ENCODE peak calls at places on chromosomes 11 and 22, in four cellular contexts. A, R, Q and Y are unnamed samples.

GRCh38 chr11:121416909-121417567 is 35.1 kb upstream of the SORL1 start:
- DNase-seq in A (peak; percentile 61), R (peak; percentile 49), Q (peak; percentile 81), Y (peak; percentile 94)

GRCh38 chr11:65500262-65501004 is 1.6 kb downstream of the MALAT1 start:
- DNase-seq in A (peak; percentile 43), R (no peak), Q (peak; percentile 65), Y (peak; percentile 78)

GRCh38 chr22:19497245-19497644 is 17.5 kb downstream of the CDC45 start:
- DNase-seq in A (no peak), R (no peak), Q (peak; percentile 32), Y (peak; percentile 64)

GRCh38 chr11:18723991-18724390 is 2.0 kb downstream of the IGSF22 start:
- DNase-seq in A (no peak), R (no peak), Q (no peak), Y (no peak)

GRCh38 chr11:82174610-82175009 is 559.1 kb downstream of the FAM181B start:
- DNase-seq in A (no peak), R (no peak), Q (no peak), Y (no peak)

GRCh38 chr22:25900880-25901279 is 158.9 kb downstream of the MYO18B start:
- DNase-seq in A (no peak), R (no peak), Q (no peak), Y (no peak)

GRCh38 chr22:41341990-41342389 is 39.8 kb upstream of the TEF start:
- DNase-seq in A (no peak), R (no peak), Q (no peak), Y (no peak)

GRCh38 chr22:30371981-30372380 is 15.2 kb downstream of the CCDC157 start:
- DNase-seq in A (no peak), R (no peak), Q (no peak), Y (no peak)

GRCh38 chr11:29029452-29029851 is 921.3 kb downstream of the METTL15 start:
- DNase-seq in A (no peak), R (no peak), Q (peak; percentile 14), Y (no peak)

GRCh38 chr11:1931326-1931725 is 11.8 kb downstream of the TNNT3 start:
- DNase-seq in A (no peak), R (no peak), Q (peak; percentile 44), Y (peak; percentile 70)

GRCh38 chr11:72239849-72240460 is 4.0 kb downstream of the PHOX2A start:
- DNase-seq in A (no peak), R (no peak), Q (peak; percentile 73), Y (peak; percentile 46)

GRCh38 chr11:113615098-113615497 is 91.0 kb downstream of the TMPRSS5 start:
- DNase-seq in A (no peak), R (no peak), Q (no peak), Y (no peak)

GRCh38 chr11:125401235-125401634 is 94.8 kb downstream of the FEZ1 start:
- DNase-seq in A (no peak), R (no peak), Q (no peak), Y (no peak)

GRCh38 chr11:71418643-71419042 is 29.6 kb downstream of the DHCR7 start:
- DNase-seq in A (no peak), R (peak; percentile 38), Q (no peak), Y (no peak)

GRCh38 chr22:30906411-30906810 is 62.2 kb downstream of the MORC2 start:
- DNase-seq in A (no peak), R (no peak), Q (no peak), Y (no peak)

GRCh38 chr11:117807482-117808272 is 10.7 kb upstream of the DSCAML1 start:
- DNase-seq in A (peak; percentile 62), R (peak; percentile 94), Q (peak; percentile 86), Y (peak; percentile 78)

GRCh38 chr22:24170189-24170588 is 11.1 kb upstream of the SUSD2 start:
- DNase-seq in A (no peak), R (no peak), Q (no peak), Y (no peak)

GRCh38 chr11:12489246-12489772 is 111.9 kb downstream of the PARVA start:
- DNase-seq in A (no peak), R (no peak), Q (no peak), Y (no peak)

GRCh38 chr11:44814881-44815592 is 88.3 kb downstream of the TSPAN18 start:
- DNase-seq in A (no peak), R (no peak), Q (peak; percentile 76), Y (peak; percentile 57)

GRCh38 chr11:62340269-62340901 is 3.1 kb downstream of the ASRGL1 start:
- DNase-seq in A (peak; percentile 39), R (peak; percentile 47), Q (peak; percentile 75), Y (peak; percentile 55)

GRCh38 chr11:72364754-72365153 is 69.6 kb downstream of the CLPB start:
- DNase-seq in A (no peak), R (no peak), Q (no peak), Y (no peak)

GRCh38 chr11:132111341-132111740 is 740.9 kb downstream of the NTM start:
- DNase-seq in A (no peak), R (no peak), Q (peak; percentile 72), Y (peak; percentile 46)

GRCh38 chr22:31829505-31829904 is 75.7 kb downstream of the DEPDC5 start:
- DNase-seq in A (no peak), R (no peak), Q (peak; percentile 71), Y (peak; percentile 90)

GRCh38 chr11:45092901-45093760 is 53.3 kb upstream of the PRDM11 start:
- DNase-seq in A (no peak), R (no peak), Q (no peak), Y (peak; percentile 66)

GRCh38 chr11:75223954-75224643 is 16.5 kb upstream of the TPBGL start:
- DNase-seq in A (no peak), R (no peak), Q (no peak), Y (no peak)

GRCh38 chr22:46587492-46588278 is 32.5 kb upstream of the GRAMD4 start:
- DNase-seq in A (no peak), R (peak; percentile 87), Q (no peak), Y (no peak)

DNA sequence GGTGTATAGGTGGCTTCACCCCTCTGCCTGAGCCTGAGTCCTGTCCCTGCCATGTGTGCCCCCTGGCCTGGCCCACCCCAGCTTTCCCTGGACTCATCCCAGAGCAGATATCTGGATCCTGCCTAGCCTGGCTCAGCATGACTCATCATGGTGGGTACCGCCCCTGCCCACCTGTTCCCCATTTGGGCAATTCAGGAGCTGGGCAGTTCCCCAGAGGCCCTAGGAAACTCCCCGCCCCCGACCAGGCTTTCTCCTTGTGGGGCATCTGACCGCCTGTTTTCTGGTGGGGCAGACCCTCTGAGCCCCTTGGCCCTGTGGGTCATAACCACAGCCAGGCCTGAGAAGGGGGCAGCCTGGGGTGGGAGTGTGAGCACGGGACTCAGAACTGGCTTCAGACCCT is 4.4 kb downstream of the TSPO start:
- DNase-seq in A (no peak), R (no peak), Q (peak; percentile 22), Y (no peak)
- H3K4me3 ChIP-seq in A (no peak overlapping the region), R (no peak overlapping the region), Q (no peak overlapping the region), Y (no peak overlapping the region)

DNA sequence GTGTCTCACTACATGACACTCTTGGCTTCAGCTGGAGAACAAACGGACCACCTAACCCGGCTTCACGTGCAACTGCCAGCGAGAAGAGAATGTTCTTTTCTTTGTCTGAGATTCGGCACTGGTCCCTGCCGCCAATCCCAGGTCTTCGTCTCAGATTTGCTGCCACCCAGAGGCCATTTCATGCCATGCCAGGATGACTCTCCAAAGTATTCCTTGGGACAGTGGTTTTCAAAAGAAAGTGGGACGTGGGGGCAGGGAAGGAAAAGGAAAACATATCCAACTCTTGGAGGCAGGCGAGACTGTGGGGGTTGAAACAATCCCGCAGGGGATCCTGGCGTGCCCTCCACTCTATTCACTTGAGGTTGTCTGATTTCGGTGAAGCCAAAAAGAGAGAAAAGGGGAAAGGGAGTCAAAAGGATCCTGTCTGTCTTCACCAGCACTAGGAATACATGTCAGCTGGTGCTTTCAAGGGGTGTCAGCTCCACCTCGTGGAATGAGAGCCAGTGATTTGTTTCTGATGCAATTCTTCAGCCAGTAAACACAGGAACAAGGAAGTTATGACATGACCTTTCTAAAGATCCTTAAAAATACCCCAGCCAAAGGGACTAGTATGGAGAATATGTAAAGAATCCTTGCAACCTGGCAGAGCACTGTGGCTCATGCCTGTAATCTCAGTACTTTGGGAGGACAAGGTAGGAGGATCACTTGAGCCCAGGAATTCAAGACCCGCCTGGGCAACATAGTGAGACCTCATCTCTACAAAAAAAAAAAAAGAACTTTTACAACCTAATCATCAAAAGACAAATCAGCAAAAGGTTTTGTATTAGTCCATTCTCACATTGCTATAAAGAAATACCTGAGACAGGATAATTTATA is 41.0 kb upstream of the APLNR start:
- DNase-seq in A (no peak), R (peak; percentile 29), Q (peak; percentile 95), Y (peak; percentile 87)
- H3K4me3 ChIP-seq in A (no peak overlapping the region), R (no peak overlapping the region), Q (peak overlapping the region; percentile 71), Y (no peak overlapping the region)

GRCh38 chr11:118807800-118808778 is 17.1 kb upstream of the DDX6 start:
- DNase-seq in A (peak; percentile 34), R (no peak), Q (no peak), Y (no peak)

GRCh38 chr11:118818130-118818529 is 27.2 kb upstream of the DDX6 start:
- DNase-seq in A (no peak), R (no peak), Q (no peak), Y (no peak)

GRCh38 chr11:118812485-118812884 is 21.5 kb upstream of the DDX6 start:
- DNase-seq in A (no peak), R (no peak), Q (no peak), Y (no peak)

DNA sequence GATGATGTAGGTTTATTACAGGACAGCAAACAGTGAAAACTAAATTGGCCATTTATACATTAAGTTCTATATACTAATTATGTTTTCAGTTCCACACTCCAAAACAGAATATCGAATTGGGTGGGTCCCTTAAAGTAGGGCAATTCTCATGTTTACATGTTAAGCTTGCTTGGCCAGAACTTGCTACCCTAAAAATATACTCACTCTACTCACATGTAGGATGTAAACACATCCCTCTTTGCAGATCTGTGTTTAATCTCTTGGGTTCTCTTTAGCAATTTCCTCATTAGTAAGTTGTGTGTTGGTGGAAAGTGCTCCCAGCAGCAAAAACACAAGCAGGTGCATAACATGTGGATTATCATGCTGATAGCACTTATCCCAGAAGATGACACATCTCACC is 22.6 kb upstream of the DDX6 start:
- DNase-seq in A (no peak), R (no peak), Q (no peak), Y (no peak)
- H3K4me3 ChIP-seq in A (no peak overlapping the region), R (no peak overlapping the region), Q (no peak overlapping the region), Y (no peak overlapping the region)

DNA sequence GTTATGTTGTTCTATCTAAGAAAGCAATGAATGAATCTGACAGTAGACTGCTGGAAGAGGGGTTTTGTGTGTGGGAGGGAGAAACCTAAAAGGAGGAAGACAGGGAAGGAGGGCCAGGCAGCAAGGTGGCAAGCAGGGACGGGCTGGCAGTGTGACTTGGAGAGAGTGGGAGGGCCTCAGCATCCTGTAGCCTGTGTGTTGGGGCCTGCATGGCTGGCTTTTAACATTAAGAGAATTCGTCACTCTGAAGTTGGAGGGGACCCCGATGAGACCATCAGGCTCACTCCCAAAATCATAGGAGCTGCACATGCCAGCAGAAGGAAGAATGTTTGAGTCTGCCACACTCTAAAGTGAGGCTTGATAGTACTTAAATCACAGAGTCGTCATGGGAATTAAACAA is 199.6 kb downstream of the TENM4 start:
- DNase-seq in A (no peak), R (no peak), Q (no peak), Y (no peak)
- H3K4me3 ChIP-seq in A (no peak overlapping the region), R (no peak overlapping the region), Q (no peak overlapping the region), Y (no peak overlapping the region)

DNA sequence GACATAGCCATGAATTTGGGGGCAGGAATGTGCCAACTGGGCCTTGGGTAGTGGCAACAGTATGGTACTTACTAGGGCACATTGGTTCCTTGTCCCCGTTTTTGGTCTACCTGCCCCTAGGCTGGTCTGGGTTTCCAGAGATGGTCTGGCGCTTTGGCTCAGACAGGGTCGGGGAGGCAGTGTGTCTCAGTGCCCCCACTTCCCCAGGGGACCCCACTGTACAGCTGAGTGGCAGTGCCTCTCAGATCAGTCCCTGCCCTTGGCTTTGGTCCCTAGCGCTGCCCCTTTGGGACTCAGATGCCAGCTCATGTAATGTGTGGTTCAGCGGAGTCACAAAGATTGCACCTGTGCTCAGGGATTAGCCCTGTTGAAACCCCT is 3.3 kb downstream of the RIC8A start:
- DNase-seq in A (no peak), R (no peak), Q (no peak), Y (no peak)
- H3K4me3 ChIP-seq in A (no peak overlapping the region), R (no peak overlapping the region), Q (peak overlapping the region; percentile 99), Y (peak overlapping the region; percentile 80)